ENCODE peak calls at places on chromosomes 13 and 19, in four cellular contexts. P, E, M and N are unnamed samples. For H3K36me3, the result is how much of the 10 kb centered on the place peaks cover.

GRCh38 chr19:41767105-41767504 is 11.8 kb downstream of the CEACAM6 start:
- DNase-seq in M (no peak), P (no peak), E (no peak), N (no peak)

GRCh38 chr13:99033814-99034213 is 56.0 kb upstream of the DOCK9 start:
- DNase-seq in M (no peak), P (peak), E (peak), N (no peak)

GRCh38 chr13:80037505-80037888 is 303.4 kb downstream of the SPRY2 start:
- DNase-seq in E (no peak), M (no peak), P (no peak), N (no peak)

GRCh38 chr13:84136582-84136981 is 254.3 kb upstream of the SLITRK1 start:
- DNase-seq in M (no peak), E (no peak), P (no peak), N (no peak)

GRCh38 chr19:681029-681626 is 4.9 kb downstream of the FSTL3 start:
- DNase-seq in M (no peak), P (peak), E (peak), N (no peak)

GRCh38 chr19:42301646-42302204 is at the start of gene PRR19:
- DNase-seq in P (peak), M (no peak), E (no peak), N (no peak)

GRCh38 chr13:97945342-97945741 is 8.1 kb upstream of the IPO5 start:
- DNase-seq in E (no peak), M (no peak), P (no peak), N (no peak)

GRCh38 chr19:6891761-6892385 is 4.5 kb downstream of the ADGRE1 start:
- DNase-seq in M (no peak), P (no peak), E (peak), N (peak)

GRCh38 chr19:19006213-19006612 is 27.1 kb downstream of the SUGP2 start:
- DNase-seq in P (no peak), M (no peak), E (no peak), N (no peak)

GRCh38 chr19:55086730-55087541 is 11.3 kb downstream of the EPS8L1 start:
- DNase-seq in P (peak), E (no peak), M (peak), N (no peak)

GRCh38 chr13:24348797-24349515 is 39.6 kb downstream of the C1QTNF9 start:
- DNase-seq in P (no peak), E (no peak), M (no peak), N (no peak)

GRCh38 chr19:41297628-41298326 is 12.2 kb upstream of the CCDC97 start:
- DNase-seq in E (peak), M (no peak), P (no peak), N (no peak)

GRCh38 chr19:2703077-2703437 is 563 bp upstream of the GNG7 start:
- DNase-seq in E (no peak), M (no peak), P (no peak), N (no peak)

GRCh38 chr19:590750-591098 is 1.0 kb downstream of the HCN2 start:
- DNase-seq in E (no peak), P (no peak), M (no peak), N (no peak)

GRCh38 chr13:58583961-58584360 is 952.4 kb downstream of the PCDH17 start:
- DNase-seq in P (no peak), M (no peak), E (no peak), N (no peak)

GRCh38 chr13:45662122-45662521 is 40.0 kb upstream of the CBY2 start:
- DNase-seq in P (no peak), M (no peak), E (no peak), N (no peak)

GRCh38 chr19:38564981-38565685 is 52.6 kb downstream of the MAP4K1 start:
- DNase-seq in P (peak), M (no peak), E (peak), N (no peak)

GRCh38 chr13:74301200-74302063 is 167.2 kb upstream of the KLF12 start:
- DNase-seq in M (no peak), P (peak), E (no peak), N (no peak)

GRCh38 chr13:76879211-76879875 is 6.9 kb downstream of the KCTD12 start:
- DNase-seq in M (peak), E (peak), P (no peak), N (peak)

GRCh38 chr13:57932071-57932470 is 300.5 kb downstream of the PCDH17 start:
- DNase-seq in P (no peak), E (no peak), M (no peak), N (no peak)

GRCh38 chr19:610801-611505 is 21.3 kb downstream of the HCN2 start:
- DNase-seq in M (no peak), E (peak), P (no peak), N (peak)

GRCh38 chr19:47324502-47324901 is 7.5 kb upstream of the C5AR2 start:
- DNase-seq in E (no peak), M (no peak), P (no peak), N (no peak)

GRCh38 chr19:16509141-16510061 is 13.2 kb downstream of the C19orf44 start:
- DNase-seq in M (no peak), E (no peak), P (no peak), N (no peak)

GRCh38 chr13:110340812-110341444 is 33.8 kb downstream of the COL4A2 start:
- DNase-seq in P (no peak), E (peak), M (peak), N (no peak)

GRCh38 chr13:75514080-75515040 is 23.3 kb downstream of the COMMD6 start:
- DNase-seq in P (no peak), E (no peak), M (no peak), N (no peak)

GRCh38 chr13:77510156-77510555 is 25.4 kb upstream of the SCEL start:
- DNase-seq in P (no peak), M (no peak), E (no peak), N (no peak)

GRCh38 chr19:49820125-49820524 is 2.0 kb downstream of the MED25 start:
- DNase-seq in P (no peak), M (no peak), E (no peak), N (no peak)

GRCh38 chr19:54001496-54001895 is 10.1 kb downstream of the CACNG6 start:
- DNase-seq in E (no peak), M (no peak), P (no peak), N (no peak)

GRCh38 chr19:31568724-31569123 is 219.5 kb upstream of the TSHZ3 start:
- DNase-seq in M (no peak), E (no peak), P (no peak), N (no peak)

GRCh38 chr19:53057904-53058579 is 13.5 kb downstream of the ERVV-2 start:
- DNase-seq in M (no peak), E (no peak), P (peak), N (no peak)

GRCh38 chr13:97967948-97968347 is 14.5 kb downstream of the IPO5 start:
- DNase-seq in P (no peak), E (no peak), M (no peak), N (no peak)

GRCh38 chr13:60158321-60158801 is 5.4 kb downstream of the DIAPH3 start:
- DNase-seq in P (peak), E (no peak), M (no peak), N (no peak)

GRCh38 chr13:37412271-37412683 is 186.3 kb downstream of the POSTN start:
- DNase-seq in M (no peak), P (no peak), E (no peak), N (no peak)

GRCh38 chr19:50266896-50267295 is 62.3 kb downstream of the KCNC3 start:
- DNase-seq in M (no peak), P (peak), E (no peak), N (peak)

GRCh38 chr19:51122112-51122981 is 2.4 kb upstream of the SIGLEC9 start:
- DNase-seq in E (no peak), P (no peak), M (no peak), N (no peak)

GRCh38 chr19:27672309-27673047 is 1540.5 kb downstream of the UQCRFS1 start:
- DNase-seq in P (no peak), E (no peak), M (no peak), N (no peak)

DNA sequence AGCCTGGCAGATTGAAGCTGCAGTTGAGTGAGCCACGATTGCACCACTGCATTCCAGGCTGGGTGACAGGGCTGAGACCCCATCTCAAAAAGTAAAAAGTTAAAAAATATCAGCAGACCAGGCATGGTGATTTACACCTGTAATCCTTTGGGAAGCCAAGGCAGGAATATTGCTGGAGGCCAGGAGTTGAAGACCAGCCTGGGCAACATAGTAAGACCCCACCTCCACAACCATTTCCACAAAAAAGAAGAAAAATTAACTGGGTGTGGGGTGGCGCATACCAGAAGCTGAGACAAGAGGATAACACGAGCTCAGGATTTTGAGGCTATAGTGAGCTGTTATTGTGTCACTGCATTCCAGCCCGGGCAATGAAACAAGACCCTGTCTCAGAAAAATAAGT is 2.9 kb downstream of the MAG start:
- DNase-seq in M (no peak), P (no peak), E (no peak), N (no peak)
- H3K36me3 ChIP-seq in M (under half), P (under half), E (under half), N (under half)

DNA sequence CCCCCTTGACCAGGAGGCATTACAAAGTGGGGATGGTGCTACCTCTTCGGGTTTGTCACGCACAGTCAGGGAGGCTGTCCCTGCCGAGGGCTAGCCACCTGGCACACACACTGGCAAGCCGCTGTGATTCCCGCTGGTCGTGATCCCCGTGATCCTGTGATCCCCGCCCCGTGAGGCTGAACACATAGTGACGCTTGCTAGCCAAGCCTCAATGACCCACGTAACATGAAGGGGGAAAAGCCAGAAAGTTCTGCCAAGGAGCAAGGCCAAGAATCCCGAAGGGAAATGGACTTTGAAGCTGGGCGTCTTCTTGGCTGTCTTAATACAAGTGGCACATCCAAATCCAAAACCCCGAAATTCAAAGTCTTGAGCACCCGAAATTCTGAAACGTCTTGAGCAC is 13.7 kb downstream of the LDLR start:
- DNase-seq in E (no peak), M (no peak), P (no peak), N (no peak)
- H3K36me3 ChIP-seq in E (under half), M (half or more), P (half or more), N (half or more)

GRCh38 chr19:5697890-5698634 is 8.0 kb downstream of the RPL36 start:
- DNase-seq in E (no peak), M (no peak), P (peak), N (no peak)

GRCh38 chr19:5703819-5704818 is 14.0 kb downstream of the RPL36 start:
- DNase-seq in P (no peak), E (no peak), M (no peak), N (no peak)

GRCh38 chr19:5697022-5697889 is 7.2 kb downstream of the RPL36 start:
- DNase-seq in P (peak), M (no peak), E (no peak), N (no peak)

GRCh38 chr19:5698635-5699422 is 8.7 kb downstream of the RPL36 start:
- DNase-seq in E (no peak), M (no peak), P (peak), N (no peak)

GRCh38 chr19:5700455-5701092 is 10.5 kb downstream of the RPL36 start:
- DNase-seq in P (peak), M (no peak), E (no peak), N (no peak)
- H3K36me3 ChIP-seq in P (under half), M (under half), E (under half), N (half or more)

DNA sequence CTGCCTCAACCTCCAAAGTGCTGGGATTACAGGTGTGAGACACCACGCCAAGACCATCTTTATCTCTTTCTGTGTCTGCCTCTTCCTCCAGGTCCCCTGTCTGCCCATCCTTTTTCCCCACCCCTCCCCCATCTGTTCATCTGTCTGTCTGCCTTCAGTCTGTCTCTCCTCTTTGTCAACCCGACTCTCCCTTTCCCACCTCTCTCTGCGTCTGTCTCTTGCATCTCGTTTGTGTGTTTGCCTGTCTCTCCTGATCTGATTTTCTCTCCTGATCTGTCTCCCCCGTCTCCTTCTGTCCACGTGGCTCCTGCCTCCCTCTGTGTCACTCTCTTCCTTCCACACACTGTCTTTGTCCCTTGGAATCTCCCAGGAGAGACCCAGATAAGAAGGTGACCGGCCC is 10.0 kb downstream of the VASP start:
- DNase-seq in E (no peak), M (no peak), P (no peak), N (no peak)
- H3K36me3 ChIP-seq in E (under half), M (under half), P (under half), N (under half)

GRCh38 chr13:31145417-31145816 is 16.3 kb downstream of the HSPH1 start:
- DNase-seq in M (no peak), E (no peak), P (no peak), N (no peak)
- H3K36me3 ChIP-seq in M (under half), E (half or more), P (half or more), N (half or more)

DNA sequence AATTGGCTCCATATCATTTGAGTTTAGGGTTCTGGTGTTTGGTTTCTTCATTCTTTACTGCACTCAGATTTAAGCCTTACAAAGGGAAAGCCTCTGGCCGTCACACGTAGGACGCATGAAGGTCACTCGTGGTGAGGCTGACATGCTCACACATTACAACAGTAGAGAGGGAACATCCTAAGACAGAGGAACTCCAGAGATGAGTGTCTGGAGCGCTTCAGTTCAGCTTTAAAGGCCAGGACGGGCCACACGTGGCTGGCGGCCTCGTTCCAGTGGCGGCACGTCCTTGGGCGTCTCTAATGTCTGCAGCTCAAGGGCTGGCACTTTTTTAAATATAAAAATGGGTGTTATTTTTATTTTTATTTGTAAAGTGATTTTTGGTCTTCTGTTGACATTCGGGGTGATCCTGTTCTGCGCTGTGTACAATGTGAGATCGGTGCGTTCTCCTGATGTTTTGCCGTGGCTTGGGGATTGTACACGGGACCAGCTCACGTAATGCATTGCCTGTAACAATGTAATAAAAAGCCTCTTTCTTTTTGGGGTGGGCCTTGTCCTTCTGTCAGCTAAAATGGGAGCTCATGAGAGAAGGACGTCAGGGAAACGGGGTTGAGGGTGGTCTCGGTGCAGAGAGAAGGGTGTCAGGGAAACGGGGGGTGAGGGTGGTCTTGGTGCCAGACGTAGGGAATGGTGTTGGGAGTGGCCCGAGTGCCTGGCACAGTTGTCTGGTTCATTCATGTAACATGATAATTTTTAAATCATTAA is 26.0 kb downstream of the LAMP1 start:
- DNase-seq in M (no peak), P (no peak), E (no peak), N (no peak)
- H3K36me3 ChIP-seq in M (under half), P (under half), E (half or more), N (half or more)

DNA sequence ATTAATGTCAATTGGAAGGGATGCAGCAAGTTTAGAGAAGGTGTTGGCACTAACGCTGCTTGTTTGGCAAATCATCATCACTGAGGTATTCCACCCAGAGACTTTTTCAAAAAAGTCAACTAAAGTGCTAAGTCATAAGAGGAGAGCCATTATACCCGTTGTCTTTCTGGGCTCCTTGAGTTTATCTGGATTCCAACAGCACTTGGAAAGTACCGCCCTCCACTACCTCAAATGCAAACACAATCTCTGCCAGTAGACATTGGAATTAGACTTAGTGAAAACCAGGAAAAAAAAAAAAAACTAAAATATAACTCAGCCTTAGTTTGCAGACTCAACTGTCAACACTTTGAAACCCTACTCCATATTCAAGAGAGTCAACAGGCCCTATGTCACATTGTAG is 266.0 kb downstream of the ITGBL1 start:
- DNase-seq in P (no peak), M (no peak), E (no peak), N (no peak)
- H3K36me3 ChIP-seq in P (under half), M (under half), E (under half), N (under half)